ENCODE peak calls at places on chromosomes 7 and 10, in four cellular contexts. B is K562, R is heart right ventricle, D is colonic mucosa. F is an unnamed sample.

GRCh38 chr10:22712959-22713852 is 1.2 kb downstream of the PIP4K2A start:
- DNase-seq in B (peak; percentile 46), R (peak; percentile 30), D (peak; percentile 30), F (peak; percentile 56)

GRCh38 chr10:89122431-89123066 is 84.6 kb downstream of the CH25H start:
- DNase-seq in B (no peak), R (no peak), D (no peak), F (no peak)

GRCh38 chr10:36303896-36304295 is 661.8 kb upstream of the FZD8 start:
- DNase-seq in B (no peak), R (no peak), D (no peak), F (no peak)

GRCh38 chr7:78746261-78746660 is 707.2 kb downstream of the MAGI2 start:
- DNase-seq in B (no peak), R (no peak), D (no peak), F (no peak)

GRCh38 chr10:52540479-52540984 is 226.5 kb downstream of the DKK1 start:
- DNase-seq in B (no peak), R (no peak), D (no peak), F (no peak)

GRCh38 chr7:26918241-26918640 is 53.9 kb upstream of the SKAP2 start:
- DNase-seq in B (no peak), R (no peak), D (no peak), F (no peak)

GRCh38 chr10:93175490-93175889 is 101.8 kb downstream of the CYP26A1 start:
- DNase-seq in B (no peak), R (no peak), D (no peak), F (no peak)

GRCh38 chr10:98323221-98324164 is 55.5 kb upstream of the LOXL4 start:
- DNase-seq in B (peak; percentile 79), R (peak; percentile 74), D (peak; percentile 26), F (no peak)

GRCh38 chr10:70901276-70901878 is 13.0 kb upstream of the PCBD1 start:
- DNase-seq in B (no peak), R (no peak), D (no peak), F (no peak)

GRCh38 chr7:131574741-131575140 is 18.3 kb upstream of the PODXL start:
- DNase-seq in B (no peak), R (no peak), D (no peak), F (no peak)

GRCh38 chr7:5701085-5701914 is 80.2 kb downstream of the RNF216 start:
- DNase-seq in B (no peak), R (no peak), D (no peak), F (no peak)

GRCh38 chr10:77909755-77910375 is 16.7 kb downstream of the DLG5 start:
- DNase-seq in B (peak; percentile 89), R (no peak), D (peak; percentile 82), F (peak; percentile 35)

GRCh38 chr10:77910524-77911145 is 15.9 kb downstream of the DLG5 start:
- DNase-seq in B (no peak), R (no peak), D (no peak), F (no peak)

GRCh38 chr10:77911535-77912123 is 14.9 kb downstream of the DLG5 start:
- DNase-seq in B (peak; percentile 62), R (no peak), D (no peak), F (no peak)

GRCh38 chr10:77913090-77913489 is 13.5 kb downstream of the DLG5 start:
- DNase-seq in B (no peak), R (no peak), D (no peak), F (no peak)

DNA sequence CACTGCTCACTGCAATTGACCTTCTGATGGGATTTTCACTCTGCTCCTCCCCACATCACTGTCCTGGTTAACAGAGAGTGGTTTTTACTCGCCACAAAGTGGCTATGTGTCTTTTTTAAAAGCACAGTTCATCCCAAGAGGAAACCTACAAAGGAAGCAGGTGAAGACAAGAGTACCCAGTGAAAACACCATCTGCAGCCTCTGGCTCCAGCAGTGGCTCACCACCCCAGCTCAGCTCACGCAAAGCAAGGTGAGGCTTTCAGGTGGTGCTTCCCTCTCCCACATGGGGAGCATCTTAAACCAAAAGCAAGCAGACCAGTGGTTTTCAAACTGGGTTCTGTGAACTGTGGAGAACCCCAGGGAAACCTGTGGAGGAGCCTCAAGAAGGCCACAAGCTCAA is 14.0 kb downstream of the DLG5 start:
- DNase-seq in B (no peak), R (no peak), D (no peak), F (no peak)
- H3K27ac ChIP-seq in B (no peak overlapping the region), R (no peak overlapping the region), D (no peak overlapping the region), F (no peak overlapping the region)

DNA sequence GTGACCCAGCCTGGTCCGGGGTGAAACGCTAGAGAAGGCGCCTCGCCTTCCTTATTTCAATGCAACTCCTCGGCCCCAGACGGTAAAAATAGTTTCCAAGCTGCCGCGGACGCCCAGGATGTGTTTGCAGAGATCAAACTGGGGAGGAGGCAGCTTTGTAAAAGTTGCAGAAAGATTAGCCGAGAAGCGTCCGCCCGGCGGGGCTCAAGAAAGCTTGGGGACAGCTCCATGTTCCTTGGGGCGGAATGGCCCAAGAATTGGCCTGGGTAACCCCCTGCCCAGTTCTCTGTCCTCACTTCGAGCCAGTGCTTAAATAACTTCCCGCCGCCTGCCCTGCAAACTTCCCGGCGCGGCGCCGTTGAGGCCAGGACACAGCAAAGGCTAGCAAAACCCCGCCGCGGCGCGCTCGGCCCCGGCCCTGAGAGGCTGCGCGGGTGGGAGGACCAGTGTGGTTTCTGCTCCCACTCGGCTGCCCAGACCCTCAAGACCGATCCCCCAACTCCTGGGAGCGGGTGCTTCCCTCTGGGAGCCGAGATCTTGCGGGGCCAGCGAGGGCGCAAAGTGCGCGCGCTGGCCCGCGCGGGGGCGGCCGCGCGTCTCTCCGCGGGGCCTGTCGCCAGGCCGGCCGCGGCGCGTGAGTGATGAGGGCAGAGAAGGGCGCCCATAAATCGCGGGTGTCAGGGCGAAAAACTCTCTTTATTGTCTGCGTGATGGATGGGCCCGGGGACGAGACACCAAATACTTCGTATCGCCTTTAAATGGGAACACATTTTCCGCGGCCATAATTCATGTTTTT is 6.3 kb upstream of the ZNF503 start:
- DNase-seq in B (peak; percentile 57), R (peak; percentile 60), D (peak; percentile 56), F (peak; percentile 78)
- H3K27me3 ChIP-seq in B (peaks cover 65% of the 10 kb centered on the region), R (peaks cover 27% of the 10 kb centered on the region), D (peaks cover 15% of the 10 kb centered on the region), F (peaks cover 95% of the 10 kb centered on the region)

GRCh38 chr10:84499846-84500245 is 171.5 kb downstream of the CCSER2 start:
- DNase-seq in B (no peak), R (no peak), D (no peak), F (peak; percentile 60)

GRCh38 chr10:84493951-84494848 is 165.8 kb downstream of the CCSER2 start:
- DNase-seq in B (no peak), R (no peak), D (no peak), F (no peak)

GRCh38 chr10:84494849-84495180 is 166.4 kb downstream of the CCSER2 start:
- DNase-seq in B (no peak), R (no peak), D (no peak), F (no peak)

GRCh38 chr10:84497978-84498377 is 169.6 kb downstream of the CCSER2 start:
- DNase-seq in B (no peak), R (no peak), D (no peak), F (no peak)
- TF ChIP-seq CTCF in B (no peak), R (no peak), D (no peak), F (no peak)

DNA sequence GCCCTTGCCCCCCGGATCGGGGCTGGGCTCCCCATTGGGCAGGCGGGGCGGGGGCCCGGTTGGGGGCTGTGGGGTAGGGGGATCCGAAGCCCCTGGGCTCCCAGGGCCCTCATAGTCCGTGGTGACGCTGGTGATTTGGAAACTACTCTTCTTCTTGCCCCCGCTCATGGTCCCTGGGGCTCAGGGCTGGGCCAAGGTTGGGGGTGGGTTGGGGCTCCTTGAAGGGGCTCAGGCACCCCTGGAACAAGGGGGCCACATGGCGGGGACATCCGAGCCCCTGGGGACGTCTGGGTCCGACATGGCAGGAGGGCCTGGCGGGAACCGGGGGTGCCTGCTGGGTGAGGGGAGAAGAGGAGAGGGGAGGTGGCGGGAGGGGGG is 1.2 kb downstream of the TSC22D4 start:
- DNase-seq in B (no peak), R (no peak), D (no peak), F (no peak)
- H3K27ac ChIP-seq in B (peak overlapping the region; percentile 82), R (peak overlapping the region; percentile 100), D (peak overlapping the region; percentile 39), F (no peak overlapping the region)

F was measured in neural progenitor cell.